ENCODE peak calls at places on chromosome 16, in nine cellular contexts. K is left ventricle myocardium inferior, Z is fibroblast of pulmonary artery, E is NCI-H1105 treated with DMSO at 0.1 percent for 48 hours, I is ovary, M is ELR, G is retina, N is RCC 7860, L is HS-5. A is an unnamed sample.

GRCh38 chr16:87312008-87312407 is 5.2 kb downstream of the C16orf95 start:
- DNase-seq in K (no peak), Z (no peak), E (no peak), I (no peak), M (no peak), G (no peak), N (no peak), L (no peak), A (no peak)

GRCh38 chr16:10765772-10766171 is 22.1 kb downstream of the NUBP1 start:
- DNase-seq in K (no peak), Z (no peak), E (no peak), I (no peak), M (no peak), G (no peak), N (no peak), L (no peak), A (no peak)

GRCh38 chr16:1102921-1103648 is 7.0 kb upstream of the C1QTNF8 start:
- DNase-seq in K (peak), Z (peak), E (peak), I (peak), M (peak), G (peak), N (no peak), L (no peak), A (no peak)

GRCh38 chr16:66374176-66374575 is 7.7 kb downstream of the CDH5 start:
- DNase-seq in K (no peak), Z (no peak), E (no peak), I (no peak), M (no peak), G (no peak), N (no peak), L (no peak), A (no peak)

GRCh38 chr16:75406943-75407342 is 26.4 kb downstream of the CFDP1 start:
- DNase-seq in K (no peak), Z (no peak), E (no peak), I (no peak), M (no peak), G (no peak), N (no peak), L (no peak), A (no peak)

GRCh38 chr16:23595246-23595950 is 718 bp downstream of the NDUFAB1 start:
- DNase-seq in K (no peak), Z (peak), E (no peak), I (no peak), M (peak), G (no peak), N (no peak), L (no peak), A (no peak)

GRCh38 chr16:78869492-78869891 is 731.0 kb downstream of the MAF start:
- DNase-seq in K (no peak), Z (no peak), E (no peak), I (no peak), M (no peak), G (no peak), N (no peak), L (no peak), A (no peak)

GRCh38 chr16:46918905-46919792 is 35.0 kb downstream of the GPT2 start:
- DNase-seq in K (no peak), Z (no peak), E (no peak), I (no peak), M (no peak), G (peak), N (no peak), L (no peak), A (no peak)

GRCh38 chr16:56032072-56032471 is 156.9 kb upstream of the CES5A start:
- DNase-seq in K (no peak), Z (no peak), E (peak), I (no peak), M (no peak), G (no peak), N (no peak), L (no peak), A (no peak)

GRCh38 chr16:88387941-88388627 is 5.3 kb downstream of the ZNF469 start:
- DNase-seq in K (peak), Z (peak), E (no peak), I (no peak), M (no peak), G (peak), N (peak), L (no peak), A (peak)

GRCh38 chr16:84453061-84453752 is 51.3 kb downstream of the MEAK7 start:
- DNase-seq in K (no peak), Z (no peak), E (no peak), I (peak), M (no peak), G (no peak), N (no peak), L (no peak), A (no peak)

GRCh38 chr16:4373909-4374742 is 2.5 kb downstream of the VASN start:
- DNase-seq in K (peak), Z (peak), E (no peak), I (peak), M (peak), G (peak), N (peak), L (peak), A (no peak)

GRCh38 chr16:86865866-86866675 is 287.7 kb downstream of the FOXL1 start:
- DNase-seq in K (peak), Z (peak), E (no peak), I (no peak), M (no peak), G (no peak), N (no peak), L (no peak), A (no peak)

GRCh38 chr16:53626816-53627215 is 76.8 kb downstream of the RPGRIP1L start:
- DNase-seq in K (no peak), Z (no peak), E (peak), I (no peak), M (no peak), G (peak), N (no peak), L (no peak), A (no peak)

GRCh38 chr16:14455577-14455976 is 174.5 kb downstream of the PARN start:
- DNase-seq in K (no peak), Z (no peak), E (no peak), I (no peak), M (peak), G (no peak), N (peak), L (no peak), A (no peak)

GRCh38 chr16:13084331-13084730 is 182.9 kb downstream of the SHISA9 start:
- DNase-seq in K (no peak), Z (no peak), E (no peak), I (no peak), M (no peak), G (no peak), N (no peak), L (no peak), A (peak)

GRCh38 chr16:80273635-80274538 is 266.9 kb upstream of the DYNLRB2 start:
- DNase-seq in K (no peak), Z (no peak), E (no peak), I (no peak), M (peak), G (no peak), N (no peak), L (no peak), A (no peak)

GRCh38 chr16:27400751-27401620 is 988 bp upstream of the IL21R start:
- DNase-seq in K (no peak), Z (peak), E (no peak), I (no peak), M (peak), G (no peak), N (peak), L (no peak), A (no peak)

GRCh38 chr16:88202207-88202745 is 180.5 kb upstream of the ZNF469 start:
- DNase-seq in K (no peak), Z (no peak), E (no peak), I (no peak), M (no peak), G (no peak), N (no peak), L (no peak), A (no peak)

GRCh38 chr16:27232061-27232841 is 28.9 kb downstream of the KDM8 start:
- DNase-seq in K (no peak), Z (no peak), E (no peak), I (peak), M (no peak), G (no peak), N (no peak), L (no peak), A (no peak)

GRCh38 chr16:25140459-25140858 is 28.9 kb downstream of the LCMT1 start:
- DNase-seq in K (no peak), Z (no peak), E (no peak), I (no peak), M (no peak), G (no peak), N (no peak), L (no peak), A (no peak)

GRCh38 chr16:5560084-5560483 is 462.5 kb upstream of the EEF2KMT start:
- DNase-seq in K (no peak), Z (no peak), E (no peak), I (no peak), M (peak), G (no peak), N (peak), L (no peak), A (no peak)

GRCh38 chr16:2154533-2155090 is 970 bp upstream of the TRAF7 start:
- DNase-seq in K (no peak), Z (peak), E (no peak), I (no peak), M (no peak), G (no peak), N (peak), L (no peak), A (no peak)

GRCh38 chr16:29314292-29314934 is 92.1 kb downstream of the NPIPB11 start:
- DNase-seq in K (no peak), Z (no peak), E (no peak), I (peak), M (no peak), G (no peak), N (no peak), L (no peak), A (no peak)

GRCh38 chr16:74871608-74872007 is 97.0 kb upstream of the FA2H start:
- DNase-seq in K (no peak), Z (no peak), E (no peak), I (no peak), M (no peak), G (no peak), N (no peak), L (no peak), A (no peak)

GRCh38 chr16:51442140-51442539 is 291.1 kb upstream of the SALL1 start:
- DNase-seq in K (no peak), Z (no peak), E (no peak), I (no peak), M (no peak), G (no peak), N (no peak), L (no peak), A (no peak)